ENCODE peak calls at places on chromosomes 13 and 19, in five cellular contexts. One of them, this sample, is unnamed.
A peak's percentile ranks its signal among the peaks of the same experiment; 100 is the strongest.

GRCh38 chr19:40466219-40467006 is at the start of gene SPTBN4:
- DNase-seq in HepG2: no peak
- DNase-seq in GM12878: peak; percentile 40
- DNase-seq in HEK293T: no peak
- DNase-seq in K562: no peak
- DNase-seq in this sample: no peak

GRCh38 chr19:17755977-17756670 is 4.8 kb downstream of the FCHO1 start:
- DNase-seq in GM12878: peak; percentile 37
- DNase-seq in K562: peak; percentile 63
- DNase-seq in HEK293T: peak; percentile 48
- DNase-seq in HepG2: no peak
- DNase-seq in this sample: peak; percentile 78

GRCh38 chr13:24141333-24141910 is 19.1 kb upstream of the SPATA13 start:
- DNase-seq in GM12878: no peak
- DNase-seq in K562: no peak
- DNase-seq in HEK293T: no peak
- DNase-seq in HepG2: no peak
- DNase-seq in this sample: no peak

GRCh38 chr13:112103971-112104872 is 37.3 kb downstream of the SOX1 start:
- DNase-seq in GM12878: no peak
- DNase-seq in HepG2: no peak
- DNase-seq in HEK293T: no peak
- DNase-seq in K562: no peak
- DNase-seq in this sample: no peak

GRCh38 chr13:74259641-74260040 is 125.4 kb upstream of the KLF12 start:
- DNase-seq in GM12878: no peak
- DNase-seq in K562: no peak
- DNase-seq in HepG2: no peak
- DNase-seq in HEK293T: no peak
- DNase-seq in this sample: no peak

GRCh38 chr19:48695743-48696352 is at the start of gene FUT2:
- DNase-seq in K562: peak; percentile 50
- DNase-seq in HepG2: no peak
- DNase-seq in HEK293T: no peak
- DNase-seq in GM12878: no peak
- DNase-seq in this sample: no peak

GRCh38 chr13:51767100-51767499 is 36.9 kb downstream of the DHRS12 start:
- DNase-seq in K562: no peak
- DNase-seq in HEK293T: no peak
- DNase-seq in HepG2: no peak
- DNase-seq in GM12878: no peak
- DNase-seq in this sample: no peak

GRCh38 chr13:67518785-67519184 is 288.6 kb upstream of the PCDH9 start:
- DNase-seq in GM12878: no peak
- DNase-seq in K562: no peak
- DNase-seq in HepG2: no peak
- DNase-seq in HEK293T: no peak
- DNase-seq in this sample: no peak

GRCh38 chr13:99617474-99618255 is 116.4 kb downstream of the TM9SF2 start:
- DNase-seq in HepG2: peak; percentile 33
- DNase-seq in K562: peak; percentile 26
- DNase-seq in GM12878: no peak
- DNase-seq in HEK293T: peak; percentile 61
- DNase-seq in this sample: peak; percentile 35

GRCh38 chr13:113146750-113147149 is 11.7 kb upstream of the PROZ start:
- DNase-seq in K562: no peak
- DNase-seq in HEK293T: no peak
- DNase-seq in GM12878: no peak
- DNase-seq in HepG2: no peak
- DNase-seq in this sample: no peak

GRCh38 chr13:111328803-111329410 is 8.5 kb downstream of the TEX29 start:
- DNase-seq in K562: no peak
- DNase-seq in HEK293T: no peak
- DNase-seq in HepG2: no peak
- DNase-seq in GM12878: no peak
- DNase-seq in this sample: no peak

GRCh38 chr19:49808762-49809154 is 4.3 kb downstream of the FUZ start:
- DNase-seq in HepG2: peak; percentile 59
- DNase-seq in HEK293T: peak; percentile 73
- DNase-seq in GM12878: no peak
- DNase-seq in K562: peak; percentile 96
- DNase-seq in this sample: peak; percentile 99

GRCh38 chr13:110070511-110071120 is 236.3 kb downstream of the COL4A1 start:
- DNase-seq in K562: no peak
- DNase-seq in HepG2: no peak
- DNase-seq in HEK293T: no peak
- DNase-seq in GM12878: no peak
- DNase-seq in this sample: no peak

GRCh38 chr19:40392894-40393517 is 3.0 kb upstream of the HIPK4 start:
- DNase-seq in HepG2: peak; percentile 31
- DNase-seq in K562: no peak
- DNase-seq in HEK293T: no peak
- DNase-seq in GM12878: no peak
- DNase-seq in this sample: no peak

GRCh38 chr19:18833141-18833476 is 1.4 kb downstream of the UPF1 start:
- DNase-seq in K562: no peak
- DNase-seq in GM12878: no peak
- DNase-seq in HEK293T: no peak
- DNase-seq in HepG2: no peak
- DNase-seq in this sample: no peak

GRCh38 chr19:55688422-55689218 is 13.6 kb downstream of the EPN1 start:
- DNase-seq in GM12878: no peak
- DNase-seq in K562: peak; percentile 70
- DNase-seq in HepG2: no peak
- DNase-seq in HEK293T: no peak
- DNase-seq in this sample: no peak

GRCh38 chr19:18464646-18465045 is 26.7 kb upstream of the ISYNA1 start:
- DNase-seq in K562: no peak
- DNase-seq in HEK293T: no peak
- DNase-seq in HepG2: peak; percentile 80
- DNase-seq in GM12878: no peak
- DNase-seq in this sample: no peak

GRCh38 chr19:10418281-10419199 is 1.8 kb upstream of the PDE4A start:
- DNase-seq in GM12878: no peak
- DNase-seq in HepG2: no peak
- DNase-seq in HEK293T: no peak
- DNase-seq in K562: no peak
- DNase-seq in this sample: peak; percentile 56

GRCh38 chr19:13068064-13068807 is 34.4 kb downstream of the LYL1 start:
- DNase-seq in GM12878: no peak
- DNase-seq in HEK293T: no peak
- DNase-seq in HepG2: no peak
- DNase-seq in K562: peak; percentile 21
- DNase-seq in this sample: no peak

GRCh38 chr19:3039641-3040077 is 10.6 kb upstream of the TLE2 start:
- DNase-seq in GM12878: no peak
- DNase-seq in HepG2: peak; percentile 59
- DNase-seq in K562: no peak
- DNase-seq in HEK293T: no peak
- DNase-seq in this sample: no peak

GRCh38 chr19:384801-385169 is 24.2 kb downstream of the C2CD4C start:
- DNase-seq in HepG2: no peak
- DNase-seq in HEK293T: no peak
- DNase-seq in GM12878: no peak
- DNase-seq in K562: no peak
- DNase-seq in this sample: no peak

GRCh38 chr13:112782433-112783010 is 92.7 kb downstream of the ATP11A start:
- DNase-seq in GM12878: no peak
- DNase-seq in HepG2: no peak
- DNase-seq in K562: no peak
- DNase-seq in HEK293T: no peak
- DNase-seq in this sample: peak; percentile 42

GRCh38 chr19:38725469-38726283 is 18.6 kb downstream of the CAPN12 start:
- DNase-seq in HepG2: no peak
- DNase-seq in HEK293T: no peak
- DNase-seq in K562: no peak
- DNase-seq in GM12878: no peak
- DNase-seq in this sample: no peak

GRCh38 chr13:79435549-79435948 is 29.5 kb upstream of the RBM26 start:
- DNase-seq in HEK293T: no peak
- DNase-seq in K562: no peak
- DNase-seq in GM12878: no peak
- DNase-seq in HepG2: no peak
- DNase-seq in this sample: no peak

GRCh38 chr19:33241091-33241529 is 15.5 kb upstream of the SLC7A10 start:
- DNase-seq in K562: no peak
- DNase-seq in HEK293T: no peak
- DNase-seq in HepG2: peak; percentile 29
- DNase-seq in GM12878: no peak
- DNase-seq in this sample: no peak

GRCh38 chr19:4795400-4795799 is 3.9 kb downstream of the FEM1A start:
- DNase-seq in GM12878: no peak
- DNase-seq in HepG2: no peak
- DNase-seq in HEK293T: no peak
- DNase-seq in K562: no peak
- DNase-seq in this sample: no peak

GRCh38 chr13:77013853-77014542 is 13.0 kb downstream of the FBXL3 start:
- DNase-seq in GM12878: no peak
- DNase-seq in HEK293T: no peak
- DNase-seq in HepG2: no peak
- DNase-seq in K562: no peak
- DNase-seq in this sample: no peak

GRCh38 chr13:30696278-30697176 is 38.8 kb upstream of the ALOX5AP start:
- DNase-seq in HEK293T: no peak
- DNase-seq in HepG2: no peak
- DNase-seq in GM12878: no peak
- DNase-seq in K562: no peak
- DNase-seq in this sample: no peak

GRCh38 chr19:49921871-49922755 is 6.9 kb upstream of the ATF5 start:
- DNase-seq in K562: no peak
- DNase-seq in HEK293T: no peak
- DNase-seq in GM12878: no peak
- DNase-seq in HepG2: no peak
- DNase-seq in this sample: no peak

GRCh38 chr13:52738719-52739467 is 727 bp downstream of the CNMD start:
- DNase-seq in HEK293T: no peak
- DNase-seq in HepG2: no peak
- DNase-seq in GM12878: no peak
- DNase-seq in K562: peak; percentile 47
- DNase-seq in this sample: no peak

DNA sequence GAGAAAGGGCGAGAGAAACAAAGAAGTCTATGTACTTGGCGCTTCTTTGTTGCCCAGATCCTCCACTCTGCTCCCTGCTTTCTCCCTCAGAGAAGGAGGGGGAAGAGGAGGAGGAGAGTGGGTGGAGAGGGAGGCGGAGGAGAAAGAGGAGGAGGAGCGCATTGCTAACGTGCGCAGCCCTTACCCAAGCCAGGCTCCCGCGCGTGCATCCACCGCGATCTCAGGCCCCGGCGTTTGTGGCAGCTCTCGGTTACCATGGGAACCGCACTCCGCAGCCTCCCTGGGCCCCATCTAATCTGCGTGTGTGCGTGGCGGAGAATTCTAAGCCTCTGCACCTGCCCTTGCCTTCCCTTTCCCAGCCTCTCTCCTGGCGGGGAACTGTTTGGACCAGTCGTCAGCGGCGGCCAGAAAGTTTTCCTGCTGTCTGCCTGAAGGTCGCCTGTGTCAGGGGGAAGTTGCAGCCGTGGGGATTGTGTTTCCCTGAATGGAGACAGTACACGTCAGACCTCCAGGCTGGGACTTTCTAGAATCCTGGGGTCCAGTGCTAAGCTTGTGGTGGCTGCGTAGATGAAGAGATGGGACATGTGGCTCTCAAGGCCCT is at the start of gene ERICH6B:
- DNase-seq in HepG2: no peak
- DNase-seq in GM12878: no peak
- DNase-seq in K562: no peak
- DNase-seq in HEK293T: no peak
- DNase-seq in this sample: no peak
- TF ChIP-seq FOXM1 in HepG2: no peak
- TF ChIP-seq FOXM1 in GM12878: no peak
- TF ChIP-seq FOXM1 in K562: no peak
- TF ChIP-seq FOXM1 in HEK293T: no peak
- TF ChIP-seq FOXM1 in this sample: no peak

GRCh38 chr13:41463823-41464602 is 6.7 kb downstream of the RGCC start:
- DNase-seq in HEK293T: no peak
- DNase-seq in HepG2: no peak
- DNase-seq in K562: peak; percentile 74
- DNase-seq in GM12878: peak; percentile 59
- DNase-seq in this sample: no peak
- TF ChIP-seq FOXM1 in HEK293T: no peak
- TF ChIP-seq FOXM1 in HepG2: no peak
- TF ChIP-seq FOXM1 in K562: no peak
- TF ChIP-seq FOXM1 in GM12878: no peak
- TF ChIP-seq FOXM1 in this sample: no peak

GRCh38 chr13:65940720-65941119 is 1289.4 kb downstream of the PCDH9 start:
- DNase-seq in HepG2: no peak
- DNase-seq in HEK293T: no peak
- DNase-seq in K562: no peak
- DNase-seq in GM12878: no peak
- DNase-seq in this sample: no peak
- TF ChIP-seq FOXM1 in HepG2: no peak
- TF ChIP-seq FOXM1 in HEK293T: no peak
- TF ChIP-seq FOXM1 in K562: no peak
- TF ChIP-seq FOXM1 in GM12878: no peak
- TF ChIP-seq FOXM1 in this sample: no peak

DNA sequence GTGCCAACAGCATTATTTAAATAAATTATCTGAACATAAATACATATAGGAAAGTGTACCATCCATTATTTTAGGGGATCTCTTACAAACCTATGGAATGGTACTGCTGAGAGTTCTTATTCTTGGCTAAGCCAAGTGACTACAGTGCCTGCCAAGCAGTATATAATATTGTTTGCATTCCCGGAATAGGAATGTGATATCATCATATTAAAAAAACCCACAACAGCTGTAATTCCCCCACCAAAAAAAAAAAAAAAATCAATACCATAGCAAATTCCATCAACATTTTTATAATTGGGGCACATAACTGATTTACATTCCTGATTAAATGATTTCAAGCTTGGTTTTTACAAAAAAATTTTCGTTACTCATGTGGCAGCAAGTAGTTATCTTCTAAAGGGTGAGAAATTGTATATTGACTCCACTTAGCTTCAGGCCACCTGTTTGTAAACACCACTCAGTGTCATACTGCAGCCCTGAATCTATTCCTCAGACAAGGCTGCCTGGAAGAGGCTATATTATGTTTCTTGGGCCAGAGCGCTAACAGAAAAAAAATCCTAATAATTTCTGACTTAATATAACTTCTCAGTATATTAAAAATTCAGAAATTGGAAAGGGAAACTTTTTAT is 278.1 kb downstream of the DNAJC15 start:
- DNase-seq in HEK293T: no peak
- DNase-seq in HepG2: no peak
- DNase-seq in K562: no peak
- DNase-seq in GM12878: no peak
- DNase-seq in this sample: no peak
- TF ChIP-seq FOXM1 in HEK293T: no peak
- TF ChIP-seq FOXM1 in HepG2: no peak
- TF ChIP-seq FOXM1 in K562: no peak
- TF ChIP-seq FOXM1 in GM12878: no peak
- TF ChIP-seq FOXM1 in this sample: no peak

This sample was measured in SK-N-SH.